ENCODE peak calls at places on chromosomes 3 and 15, in four cellular contexts. S is ELF-1, K is HFFc6, M is RCC 7860. A is an unnamed sample.

GRCh38 chr15:28107111-28107893 is 8.2 kb upstream of the OCA2 start:
- DNase-seq in S (peak), K (no peak), M (no peak), A (no peak)

GRCh38 chr3:122353901-122354401 is 28.9 kb downstream of the CSTA start:
- DNase-seq in S (no peak), K (no peak), M (no peak), A (no peak)

GRCh38 chr3:30456263-30456662 is 150.1 kb upstream of the TGFBR2 start:
- DNase-seq in S (no peak), K (no peak), M (no peak), A (no peak)

GRCh38 chr3:42175841-42176240 is 84.7 kb downstream of the TRAK1 start:
- DNase-seq in S (no peak), K (no peak), M (no peak), A (no peak)

GRCh38 chr3:126125781-126126251 is 41.9 kb upstream of the SLC41A3 start:
- DNase-seq in S (no peak), K (no peak), M (no peak), A (no peak)

GRCh38 chr3:5186854-5187151 is 704 bp upstream of the EDEM1 start:
- DNase-seq in S (no peak), K (no peak), M (no peak), A (no peak)

GRCh38 chr15:80010131-80010673 is 39.2 kb upstream of the BCL2A1 start:
- DNase-seq in S (no peak), K (peak), M (no peak), A (no peak)

GRCh38 chr15:79028411-79028964 is 62.1 kb downstream of the RASGRF1 start:
- DNase-seq in S (peak), K (peak), M (peak), A (no peak)

GRCh38 chr3:105195260-105195659 is 171.4 kb upstream of the ALCAM start:
- DNase-seq in S (no peak), K (peak), M (no peak), A (peak)

GRCh38 chr3:147930417-147930816 is 521.3 kb downstream of the ZIC1 start:
- DNase-seq in S (no peak), K (peak), M (peak), A (no peak)

GRCh38 chr3:88195951-88196434 is 46.2 kb downstream of the C3orf38 start:
- DNase-seq in S (no peak), K (no peak), M (no peak), A (no peak)

GRCh38 chr3:27791956-27792355 is 69.8 kb upstream of the EOMES start:
- DNase-seq in S (no peak), K (no peak), M (no peak), A (no peak)

GRCh38 chr3:41477399-41478014 is 278.2 kb downstream of the CTNNB1 start:
- DNase-seq in S (no peak), K (no peak), M (peak), A (no peak)

GRCh38 chr3:195139876-195140240 is 131.1 kb downstream of the XXYLT1 start:
- DNase-seq in S (no peak), K (peak), M (no peak), A (no peak)

GRCh38 chr3:182470187-182470586 is 323.1 kb upstream of the ATP11B start:
- DNase-seq in S (no peak), K (no peak), M (no peak), A (no peak)

GRCh38 chr3:140113983-140114923 is 179.3 kb downstream of the CLSTN2 start:
- DNase-seq in S (no peak), K (no peak), M (no peak), A (no peak)

GRCh38 chr3:67077656-67078055 is 79.5 kb downstream of the KBTBD8 start:
- DNase-seq in S (no peak), K (no peak), M (no peak), A (no peak)

GRCh38 chr3:127478922-127479321 is 111.6 kb downstream of the TPRA1 start:
- DNase-seq in S (no peak), K (no peak), M (no peak), A (no peak)